ENCODE peak calls at places on chromosomes 4 and X, in eight cellular contexts. A is H9, Q is neural progenitor cell, J is adrenal gland, P is ovary, B is right atrium auricular region, R is HCT116, S is suprapubic skin. I is an unnamed sample. For H3K9me3 and H3K27me3, the result is how much of the 10 kb centered on the place peaks cover.

GRCh38 chr4:185779520-185779919 is 32.5 kb downstream of the SORBS2 start:
- DNase-seq in A (no peak), Q (peak), J (no peak), P (no peak), B (no peak), R (no peak), S (no peak), I (no peak)

GRCh38 chrX:45774961-45775360 is 574.3 kb upstream of the DIPK2B start:
- DNase-seq in A (no peak), Q (no peak), J (no peak), P (peak), B (no peak), R (no peak), S (no peak), I (no peak)

GRCh38 chrX:12370444-12371089 is 232.3 kb downstream of the FRMPD4 start:
- DNase-seq in A (no peak), Q (no peak), J (no peak), P (peak), B (no peak), R (no peak), S (no peak), I (no peak)

GRCh38 chr4:66694716-66695115 is 850.6 kb downstream of the CENPC start:
- DNase-seq in A (no peak), Q (no peak), J (no peak), P (no peak), B (no peak), R (no peak), S (no peak), I (no peak)

GRCh38 chr4:78652282-78652876 is 100.8 kb downstream of the ANXA3 start:
- DNase-seq in A (no peak), Q (no peak), J (no peak), P (no peak), B (no peak), R (no peak), S (no peak), I (no peak)

GRCh38 chrX:31993635-31994034 is 921.8 kb upstream of the FTHL17 start:
- DNase-seq in A (no peak), Q (no peak), J (no peak), P (no peak), B (no peak), R (no peak), S (no peak), I (no peak)

GRCh38 chr4:7941111-7942018 is 1.7 kb upstream of the AFAP1 start:
- DNase-seq in A (peak), Q (no peak), J (no peak), P (no peak), B (no peak), R (no peak), S (no peak), I (no peak)

GRCh38 chr4:133493776-133494175 is 344.7 kb downstream of the PCDH10 start:
- DNase-seq in A (no peak), Q (no peak), J (no peak), P (no peak), B (no peak), R (no peak), S (no peak), I (no peak)

GRCh38 chr4:138927065-138927464 is 88.5 kb upstream of the NOCT start:
- DNase-seq in A (no peak), Q (no peak), J (no peak), P (no peak), B (no peak), R (no peak), S (no peak), I (no peak)

GRCh38 chrX:133792198-133792953 is 193.0 kb downstream of the GPC3 start:
- DNase-seq in A (peak), Q (peak), J (peak), P (peak), B (peak), R (peak), S (peak), I (no peak)

GRCh38 chrX:29890646-29891200 is 324.6 kb upstream of the MAGEB2 start:
- DNase-seq in A (no peak), Q (no peak), J (no peak), P (no peak), B (no peak), R (no peak), S (no peak), I (no peak)

GRCh38 chr4:7391637-7392437 is 42.9 kb downstream of the PSAPL1 start:
- DNase-seq in A (peak), Q (no peak), J (no peak), P (no peak), B (no peak), R (no peak), S (peak), I (peak)

GRCh38 chr4:40626183-40626990 is 3.3 kb downstream of the RBM47 start:
- DNase-seq in A (no peak), Q (peak), J (peak), P (peak), B (no peak), R (no peak), S (no peak), I (no peak)

GRCh38 chr4:184417802-184418511 is 56.4 kb downstream of the IRF2 start:
- DNase-seq in A (no peak), Q (no peak), J (no peak), P (no peak), B (no peak), R (peak), S (no peak), I (no peak)

GRCh38 chr4:39320381-39321115 is 45.6 kb downstream of the RFC1 start:
- DNase-seq in A (no peak), Q (no peak), J (no peak), P (no peak), B (no peak), R (no peak), S (no peak), I (no peak)

GRCh38 chrX:8374041-8374825 is 90.4 kb upstream of the VCX3B start:
- DNase-seq in A (no peak), Q (no peak), J (no peak), P (no peak), B (no peak), R (no peak), S (no peak), I (no peak)

GRCh38 chr4:37928896-37929537 is 31.2 kb upstream of the PTTG2 start:
- DNase-seq in A (no peak), Q (no peak), J (no peak), P (no peak), B (no peak), R (no peak), S (no peak), I (no peak)

GRCh38 chr4:10312568-10312967 is 144.7 kb downstream of the ZNF518B start:
- DNase-seq in A (no peak), Q (no peak), J (no peak), P (no peak), B (no peak), R (no peak), S (no peak), I (no peak)

GRCh38 chr4:147975325-147975724 is 243.4 kb downstream of the ARHGAP10 start:
- DNase-seq in A (no peak), Q (no peak), J (peak), P (no peak), B (no peak), R (no peak), S (no peak), I (no peak)

GRCh38 chr4:183384516-183384915 is 59.9 kb upstream of the CDKN2AIP start:
- DNase-seq in A (no peak), Q (no peak), J (no peak), P (no peak), B (no peak), R (no peak), S (no peak), I (no peak)
- H3K9me3 ChIP-seq in A (under half), Q (under half), J (under half), P (under half), B (under half), R (under half), S (under half), I (under half)

GRCh38 chr4:80207664-80208063 is 10.4 kb downstream of the PRDM8 start:
- DNase-seq in A (no peak), Q (no peak), J (no peak), P (no peak), B (no peak), R (no peak), S (no peak), I (peak)

GRCh38 chr4:80209302-80209701 is 12.0 kb downstream of the PRDM8 start:
- DNase-seq in A (no peak), Q (no peak), J (no peak), P (no peak), B (no peak), R (no peak), S (no peak), I (no peak)

GRCh38 chr4:80213117-80213815 is 16.0 kb downstream of the PRDM8 start:
- DNase-seq in A (no peak), Q (no peak), J (no peak), P (no peak), B (no peak), R (no peak), S (no peak), I (no peak)

GRCh38 chr4:80208606-80209005 is 11.3 kb downstream of the PRDM8 start:
- DNase-seq in A (no peak), Q (no peak), J (no peak), P (no peak), B (no peak), R (no peak), S (no peak), I (no peak)

DNA sequence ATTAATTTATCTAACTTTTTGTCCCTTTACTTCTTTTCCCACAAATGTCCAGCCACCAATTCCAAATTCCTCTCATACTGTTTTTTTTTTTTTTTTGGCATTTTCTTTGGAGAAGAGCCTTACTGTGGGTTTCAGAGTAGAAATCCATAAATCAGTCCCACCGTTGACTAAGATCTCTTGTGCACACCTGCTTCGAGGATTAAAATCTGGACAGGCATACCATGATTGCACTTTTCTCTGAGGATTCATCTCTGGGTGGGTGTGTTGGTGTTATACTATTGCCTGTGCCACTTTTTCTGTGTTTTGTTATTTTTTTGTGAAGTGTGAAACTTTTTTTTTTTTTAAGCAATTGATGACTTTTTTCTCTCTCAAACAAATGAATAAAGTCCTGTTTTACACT is 13.2 kb downstream of the PRDM8 start:
- DNase-seq in A (no peak), Q (no peak), J (no peak), P (no peak), B (no peak), R (no peak), S (no peak), I (no peak)
- H3K27me3 ChIP-seq in A (under half), Q (half or more), J (under half), P (under half), B (under half), R (under half), S (under half), I (under half)

DNA sequence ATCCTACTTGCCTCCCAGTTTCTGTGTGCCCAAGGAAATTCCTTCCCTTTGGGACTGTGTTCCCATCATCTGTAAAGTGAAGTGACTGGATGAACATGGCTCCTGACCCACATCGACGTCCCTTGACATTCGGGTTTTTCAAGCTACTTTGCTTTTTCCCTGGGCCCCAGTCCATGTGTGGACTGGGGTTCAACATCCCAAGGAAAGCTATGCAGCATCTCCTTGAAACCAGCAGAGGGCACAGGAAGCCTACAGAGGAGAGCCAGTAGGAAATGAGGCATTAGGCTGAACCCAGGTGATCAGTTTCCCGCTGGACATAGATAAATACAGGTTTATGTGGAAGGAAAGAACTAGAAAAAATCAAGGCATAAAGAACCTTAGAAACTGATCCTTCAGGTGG is 145.1 kb upstream of the ARHGEF9 start:
- DNase-seq in A (peak), Q (peak), J (no peak), P (no peak), B (no peak), R (peak), S (no peak), I (no peak)
- TF ChIP-seq CTCF in A (peak), Q (peak), J (no peak), P (no peak), B (no peak), R (peak), S (no peak), I (no peak)

DNA sequence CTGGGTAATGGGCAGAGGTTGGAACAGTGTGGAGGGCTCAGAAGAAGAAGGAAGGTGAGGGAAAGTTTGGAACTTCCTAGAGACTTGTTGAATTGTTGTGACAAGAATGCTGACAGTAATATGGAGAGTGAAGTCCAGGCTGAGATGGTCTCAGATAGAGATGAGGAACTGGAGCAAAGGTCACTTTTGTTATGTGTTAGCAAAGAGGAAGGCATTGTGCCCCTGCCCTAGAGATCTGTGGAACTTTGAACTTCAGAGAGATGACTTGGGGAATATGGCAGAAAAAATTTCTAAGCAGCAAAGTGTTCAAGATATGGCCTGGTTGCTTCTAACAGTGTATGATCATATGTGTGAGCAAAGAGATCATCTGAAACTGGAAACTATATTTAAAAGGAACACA is 37.9 kb upstream of the MSX1 start:
- DNase-seq in A (no peak), Q (no peak), J (no peak), P (no peak), B (no peak), R (no peak), S (no peak), I (no peak)
- H3K9me3 ChIP-seq in A (under half), Q (under half), J (under half), P (under half), B (under half), R (under half), S (under half), I (under half)

DNA sequence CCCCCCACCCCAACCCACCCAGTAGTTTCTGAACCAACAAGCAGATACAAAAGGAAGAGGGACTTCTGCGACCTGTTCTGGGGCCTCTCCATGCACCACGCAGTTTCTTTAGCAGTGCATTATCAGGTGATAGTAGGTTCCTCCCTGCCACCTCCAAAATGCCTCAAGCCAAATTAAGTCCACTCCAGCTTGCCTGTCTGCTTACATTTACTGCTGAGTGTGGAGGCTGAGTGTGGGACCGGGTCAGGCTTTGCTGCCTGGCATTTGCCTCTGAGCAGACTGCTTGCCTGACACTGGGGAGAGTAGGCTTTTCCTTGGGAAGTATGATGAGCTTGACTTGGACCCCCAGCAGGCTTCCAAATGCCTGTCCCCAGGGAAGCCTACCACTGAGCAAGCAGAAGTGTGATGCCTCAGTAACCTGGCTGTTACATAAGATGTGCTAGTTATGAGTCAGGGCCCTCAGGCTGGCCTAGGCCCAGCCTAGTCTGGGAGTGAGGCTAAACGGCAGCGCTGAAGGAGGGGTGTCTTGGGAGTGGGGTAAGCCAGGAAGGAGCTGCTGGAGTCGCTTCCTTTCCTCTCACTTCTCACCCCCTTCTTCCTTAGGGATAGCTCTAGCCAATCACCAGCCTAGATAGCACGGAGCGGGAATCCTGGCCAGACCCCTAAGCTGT is 9.0 kb downstream of the TSC22D3 start:
- DNase-seq in A (no peak), Q (no peak), J (peak), P (peak), B (no peak), R (no peak), S (no peak), I (no peak)
- H3K27me3 ChIP-seq in A (under half), Q (under half), J (under half), P (under half), B (under half), R (under half), S (under half), I (under half)

GRCh38 chr4:28378109-28378830 is 1517.6 kb downstream of the STIM2 start:
- DNase-seq in A (peak), Q (peak), J (no peak), P (no peak), B (no peak), R (no peak), S (no peak), I (no peak)
- TF ChIP-seq CTCF in A (peak), Q (peak), J (no peak), P (no peak), B (no peak), R (peak), S (no peak), I (no peak)

DNA sequence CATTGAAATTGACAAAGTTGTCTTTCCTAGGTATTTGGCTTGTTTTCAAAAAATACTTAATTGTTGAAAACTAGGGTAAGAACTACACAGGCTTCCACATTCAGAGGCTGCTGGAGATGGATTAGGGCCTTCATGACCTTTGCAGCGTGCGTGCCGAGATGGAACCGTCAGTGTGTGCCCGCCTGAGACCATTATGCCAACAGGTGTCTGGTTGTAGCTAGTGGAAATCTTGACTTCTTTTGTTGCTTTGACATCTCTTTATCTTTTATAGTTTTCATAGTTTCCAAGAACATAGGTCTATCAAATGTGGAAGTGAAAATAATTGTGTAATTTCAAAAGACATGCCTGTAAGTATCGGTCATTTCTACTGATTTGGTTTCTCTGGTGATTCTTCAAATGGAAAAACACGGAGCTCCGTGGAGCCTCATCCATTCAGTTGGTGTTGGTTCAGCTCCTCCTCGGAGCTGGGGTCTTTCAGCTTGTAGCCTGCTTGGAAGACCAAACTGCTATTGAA is 38.9 kb upstream of the CLCN4 start:
- DNase-seq in A (no peak), Q (no peak), J (no peak), P (no peak), B (no peak), R (no peak), S (no peak), I (no peak)
- H3K9me3 ChIP-seq in A (under half), Q (under half), J (under half), P (under half), B (under half), R (under half), S (under half), I (under half)

GRCh38 chrX:137031039-137031438 is 2.8 kb downstream of the GPR101 start:
- DNase-seq in A (no peak), Q (no peak), J (no peak), P (no peak), B (no peak), R (no peak), S (no peak), I (no peak)
- H3K27me3 ChIP-seq in A (half or more), Q (half or more), J (under half), P (under half), B (under half), R (under half), S (under half), I (half or more)